ENCODE peak calls at places on chromosomes 4 and X, in six cellular contexts. R is PC-3, O is cardiac fibroblast, M is AG10803, H is RWPE2, U is psoas muscle. Z is an unnamed sample.

GRCh38 chrX:8728932-8729331 is 3.0 kb downstream of the ANOS1 start:
- DNase-seq in R (no peak), H (no peak), M (no peak), O (no peak), U (no peak), Z (no peak)

GRCh38 chr4:116323606-116324005 is 761.8 kb downstream of the TRAM1L1 start:
- DNase-seq in U (no peak), O (no peak), H (no peak), R (no peak), M (no peak), Z (no peak)

GRCh38 chr4:673349-674091 is 556 bp downstream of the ATP5ME start:
- DNase-seq in R (no peak), O (peak; percentile 38), M (peak; percentile 17), H (no peak), U (peak; percentile 76), Z (no peak)

GRCh38 chrX:113274345-113274744 is 433.7 kb upstream of the AMOT start:
- DNase-seq in O (no peak), M (no peak), U (no peak), H (no peak), R (no peak), Z (no peak)

GRCh38 chr4:170849969-170850368 is 760.2 kb upstream of the AADAT start:
- DNase-seq in R (no peak), O (no peak), M (no peak), U (no peak), H (no peak), Z (no peak)

GRCh38 chr4:182221987-182222386 is 21.2 kb upstream of the TENM3 start:
- DNase-seq in O (no peak), M (peak; percentile 50), H (no peak), U (no peak), R (no peak), Z (no peak)

GRCh38 chrX:16188687-16189086 is 21.4 kb downstream of the MAGEB17 start:
- DNase-seq in H (no peak), O (no peak), U (no peak), M (peak; percentile 14), R (peak; percentile 44), Z (no peak)

GRCh38 chr4:100208459-100208858 is 18.2 kb upstream of the DDIT4L start:
- DNase-seq in U (no peak), M (peak; percentile 30), R (no peak), H (no peak), O (peak; percentile 21), Z (no peak)

GRCh38 chr4:87853108-87853507 is 20.3 kb downstream of the MEPE start:
- DNase-seq in H (no peak), R (peak; percentile 67), U (no peak), O (peak; percentile 70), M (peak; percentile 61), Z (no peak)

GRCh38 chrX:151155234-151155633 is 21.1 kb upstream of the GPR50 start:
- DNase-seq in H (no peak), U (no peak), M (no peak), O (no peak), R (no peak), Z (no peak)

GRCh38 chr4:4866833-4867744 is 7.6 kb downstream of the MSX1 start:
- DNase-seq in M (no peak), R (no peak), H (peak; percentile 35), O (peak; percentile 19), U (peak; percentile 77), Z (no peak)

GRCh38 chrX:69503835-69504625 is at the start of gene NALF2:
- DNase-seq in O (peak; percentile 52), R (peak; percentile 50), M (peak; percentile 11), H (peak; percentile 71), U (peak; percentile 71), Z (peak; percentile 2)

GRCh38 chr4:173257732-173258717 is 76.1 kb downstream of the HMGB2 start:
- DNase-seq in O (peak; percentile 80), R (peak; percentile 73), H (no peak), U (peak; percentile 54), M (peak; percentile 67), Z (no peak)

GRCh38 chr4:166092797-166093196 is 219.8 kb downstream of the TLL1 start:
- DNase-seq in M (no peak), H (no peak), U (no peak), R (peak; percentile 16), O (no peak), Z (no peak)

GRCh38 chr4:45442466-45442865 is 681.4 kb downstream of the GABRG1 start:
- DNase-seq in R (peak; percentile 46), H (no peak), O (peak; percentile 24), M (no peak), U (no peak), Z (no peak)

GRCh38 chr4:102328045-102328444 is 17.2 kb downstream of the SLC39A8 start:
- DNase-seq in R (peak; percentile 23), H (no peak), M (peak; percentile 3), O (peak; percentile 26), U (no peak), Z (no peak)

GRCh38 chr4:114040319-114041116 is 61.1 kb upstream of the ARSJ start:
- DNase-seq in R (peak; percentile 29), M (no peak), U (no peak), H (no peak), O (no peak), Z (no peak)

GRCh38 chr4:53671757-53672156 is 80.5 kb upstream of the LNX1 start:
- DNase-seq in M (no peak), R (no peak), O (no peak), H (no peak), U (no peak), Z (no peak)

GRCh38 chr4:173039617-173040176 is 128.9 kb upstream of the GALNT7 start:
- DNase-seq in R (peak; percentile 41), U (no peak), O (no peak), H (no peak), M (no peak), Z (no peak)

GRCh38 chrX:133490955-133491354 is 75.7 kb upstream of the GPC4 start:
- DNase-seq in M (no peak), O (no peak), R (no peak), H (no peak), U (no peak), Z (no peak)

GRCh38 chr4:55424791-55425190 is 29.0 kb downstream of the TMEM165 start:
- DNase-seq in M (peak; percentile 65), R (no peak), O (no peak), H (no peak), U (no peak), Z (no peak)

GRCh38 chr4:102439835-102440234 is 61.3 kb upstream of the NFKB1 start:
- DNase-seq in R (peak; percentile 21), H (no peak), O (peak; percentile 87), M (peak; percentile 92), U (no peak), Z (peak; percentile 71)

GRCh38 chrX:126300401-126300800 is 134.3 kb upstream of the DCAF12L2 start:
- DNase-seq in O (no peak), R (no peak), U (no peak), M (no peak), H (no peak), Z (no peak)

GRCh38 chr4:148056879-148057278 is 325.0 kb downstream of the ARHGAP10 start:
- DNase-seq in H (no peak), R (peak; percentile 59), M (peak; percentile 51), O (peak; percentile 52), U (peak; percentile 72), Z (peak; percentile 13)

GRCh38 chr4:67700119-67700873 is 659 bp downstream of the UBA6 start:
- DNase-seq in O (no peak), U (no peak), H (no peak), M (peak; percentile 24), R (peak; percentile 52), Z (no peak)

GRCh38 chr4:3684546-3684945 is 81.6 kb upstream of the ADRA2C start:
- DNase-seq in H (no peak), M (no peak), R (no peak), U (peak; percentile 39), O (no peak), Z (no peak)

GRCh38 chr4:42296196-42296595 is 101.1 kb upstream of the SHISA3 start:
- DNase-seq in U (no peak), O (peak; percentile 14), M (no peak), H (no peak), R (peak; percentile 35), Z (no peak)

GRCh38 chr4:42293967-42294822 is 103.1 kb upstream of the SHISA3 start:
- DNase-seq in O (no peak), U (no peak), H (no peak), M (no peak), R (no peak), Z (no peak)
- H3K4me3 ChIP-seq in O (no peak overlapping the region), U (no peak overlapping the region), H (no peak overlapping the region), M (no peak overlapping the region), R (no peak overlapping the region), Z (no peak overlapping the region)

GRCh38 chrX:73851014-73852009 is 288.3 kb downstream of the CHIC1 start:
- DNase-seq in U (peak; percentile 94), M (no peak), O (no peak), R (no peak), H (no peak), Z (no peak)

GRCh38 chrX:73850124-73851013 is 287.4 kb downstream of the CHIC1 start:
- DNase-seq in O (peak; percentile 26), R (peak; percentile 58), U (peak; percentile 77), M (peak; percentile 6), H (no peak), Z (no peak)

GRCh38 chrX:73847991-73848390 is 285.0 kb downstream of the CHIC1 start:
- DNase-seq in R (no peak), H (no peak), U (no peak), O (no peak), M (no peak), Z (no peak)

GRCh38 chrX:73852022-73852421 is 289.0 kb downstream of the CHIC1 start:
- DNase-seq in R (no peak), O (no peak), U (no peak), H (no peak), M (no peak), Z (no peak)

DNA sequence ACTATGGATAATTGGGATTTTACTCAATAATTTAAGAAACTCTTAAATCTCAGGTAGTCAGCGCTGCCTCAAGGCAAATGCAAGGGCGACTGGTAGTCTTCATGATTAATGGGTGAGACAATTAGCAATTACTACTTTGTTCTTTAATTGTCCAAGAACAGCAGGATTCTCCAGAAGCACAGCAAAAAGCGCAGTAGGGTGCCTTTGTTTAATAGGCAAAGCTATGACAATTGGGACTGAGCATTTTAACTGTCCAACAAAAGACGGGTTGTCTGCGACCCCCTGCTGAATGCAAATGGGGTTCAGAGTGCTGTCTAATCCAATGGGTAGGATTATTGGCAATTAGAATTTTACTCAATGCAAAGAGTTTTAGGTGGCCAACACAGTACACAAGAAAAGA is 286.1 kb downstream of the CHIC1 start:
- DNase-seq in R (no peak), O (no peak), M (no peak), U (no peak), H (no peak), Z (no peak)
- H3K4me3 ChIP-seq in R (no peak overlapping the region), O (no peak overlapping the region), M (no peak overlapping the region), U (peak overlapping the region; percentile 73), H (no peak overlapping the region), Z (no peak overlapping the region)

DNA sequence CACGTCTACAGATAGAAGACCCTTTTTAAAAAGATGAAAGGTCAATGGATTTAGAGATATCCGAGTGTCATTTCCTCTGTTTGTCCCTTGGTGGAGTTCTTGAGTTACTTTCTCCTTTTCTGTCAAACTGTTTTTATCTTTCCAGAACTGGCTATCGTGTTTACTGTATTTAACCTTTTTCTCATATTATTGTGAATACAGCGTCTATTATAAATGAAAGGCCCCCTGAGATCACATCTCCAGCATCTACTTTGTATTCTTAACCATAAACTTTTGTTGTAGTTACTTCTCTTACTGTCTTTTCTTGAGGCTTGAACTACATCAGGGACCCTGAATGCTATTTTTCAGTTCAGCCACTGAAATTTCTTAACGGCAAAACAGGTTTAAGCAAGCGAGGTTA is 4.0 kb upstream of the PCDH7 start:
- DNase-seq in M (no peak), U (no peak), O (peak; percentile 57), H (no peak), R (peak; percentile 51), Z (no peak)
- H3K4me3 ChIP-seq in M (no peak overlapping the region), U (peak overlapping the region; percentile 46), O (peak overlapping the region; percentile 1), H (peak overlapping the region; percentile 39), R (peak overlapping the region; percentile 71), Z (peak overlapping the region; percentile 72)

GRCh38 chrX:139203681-139204575 is 326.6 kb upstream of the F9 start:
- DNase-seq in H (no peak), M (peak; percentile 27), R (peak; percentile 26), U (peak; percentile 58), O (no peak), Z (no peak)
- H3K4me3 ChIP-seq in H (peak overlapping the region; percentile 26), M (peak overlapping the region; percentile 65), R (peak overlapping the region; percentile 75), U (peak overlapping the region; percentile 69), O (peak overlapping the region; percentile 26), Z (peak overlapping the region; percentile 46)